ENCODE peak calls at places on chromosomes 4 and X, in ten cellular contexts. J is Panc1, Q is endodermal cell, D is pancreas, Y is foreskin fibroblast, A is fibroblast of lung, P is ovary, M is kidney, R is hepatocyte, H is GM23248. X is an unnamed sample.

GRCh38 chrX:101190736-101191135 is 28.9 kb upstream of the DRP2 start:
- DNase-seq in J (no peak), Q (no peak), D (no peak), Y (no peak), A (peak), P (no peak), M (no peak), R (no peak), H (no peak), X (no peak)

GRCh38 chrX:150438165-150438564 is 75.0 kb downstream of the MAMLD1 start:
- DNase-seq in J (no peak), Q (no peak), D (no peak), Y (no peak), A (no peak), P (no peak), M (no peak), R (no peak), H (peak), X (no peak)

GRCh38 chrX:133810925-133811324 is 174.5 kb downstream of the GPC3 start:
- DNase-seq in J (no peak), Q (no peak), D (no peak), Y (no peak), A (no peak), P (no peak), M (no peak), R (no peak), H (no peak), X (no peak)

GRCh38 chr4:11436084-11436483 is 7.4 kb upstream of the HS3ST1 start:
- DNase-seq in J (no peak), Q (no peak), D (no peak), Y (no peak), A (no peak), P (no peak), M (no peak), R (no peak), H (no peak), X (no peak)

GRCh38 chr4:139416073-139416673 is 37.7 kb upstream of the RAB33B start:
- DNase-seq in J (no peak), Q (no peak), D (no peak), Y (peak), A (peak), P (no peak), M (no peak), R (peak), H (peak), X (no peak)

GRCh38 chrX:106963111-106963510 is 36.9 kb downstream of the MORC4 start:
- DNase-seq in J (no peak), Q (no peak), D (no peak), Y (no peak), A (no peak), P (no peak), M (no peak), R (no peak), H (no peak), X (no peak)

GRCh38 chr4:177974461-177974860 is 532.2 kb upstream of the AGA start:
- DNase-seq in J (no peak), Q (no peak), D (no peak), Y (no peak), A (peak), P (no peak), M (no peak), R (no peak), H (no peak), X (no peak)

GRCh38 chr4:128686810-128687209 is 122.7 kb upstream of the JADE1 start:
- DNase-seq in J (no peak), Q (no peak), D (no peak), Y (no peak), A (no peak), P (no peak), M (no peak), R (no peak), H (no peak), X (no peak)

GRCh38 chr4:152784490-152785195 is 4.9 kb downstream of the ARFIP1 start:
- DNase-seq in J (no peak), Q (peak), D (no peak), Y (peak), A (peak), P (no peak), M (no peak), R (peak), H (peak), X (no peak)

GRCh38 chrX:116972362-116972761 is 509.6 kb upstream of the CT83 start:
- DNase-seq in J (no peak), Q (no peak), D (no peak), Y (no peak), A (no peak), P (no peak), M (no peak), R (no peak), H (no peak), X (no peak)

GRCh38 chr4:6172093-6172926 is 28.0 kb downstream of the JAKMIP1 start:
- DNase-seq in J (no peak), Q (no peak), D (peak), Y (no peak), A (no peak), P (no peak), M (no peak), R (no peak), H (no peak), X (no peak)

GRCh38 chrX:115233497-115234219 is at the start of gene LRCH2:
- DNase-seq in J (no peak), Q (peak), D (peak), Y (peak), A (peak), P (peak), M (peak), R (peak), H (peak), X (peak)

GRCh38 chr4:97912151-97912550 is 231.1 kb downstream of the STPG2 start:
- DNase-seq in J (no peak), Q (no peak), D (no peak), Y (no peak), A (no peak), P (no peak), M (no peak), R (peak), H (no peak), X (no peak)

GRCh38 chr4:77695769-77696168 is 90.1 kb downstream of the CXCL13 start:
- DNase-seq in J (peak), Q (no peak), D (no peak), Y (peak), A (peak), P (no peak), M (no peak), R (peak), H (peak), X (no peak)

GRCh38 chr4:77699731-77700210 is 94.2 kb downstream of the CXCL13 start:
- DNase-seq in J (no peak), Q (peak), D (no peak), Y (peak), A (peak), P (no peak), M (no peak), R (peak), H (peak), X (no peak)

GRCh38 chr4:77701111-77701510 is 95.5 kb downstream of the CXCL13 start:
- DNase-seq in J (no peak), Q (no peak), D (no peak), Y (no peak), A (no peak), P (no peak), M (no peak), R (no peak), H (no peak), X (no peak)

GRCh38 chr4:77692847-77693432 is 87.3 kb downstream of the CXCL13 start:
- DNase-seq in J (no peak), Q (no peak), D (no peak), Y (no peak), A (no peak), P (no peak), M (no peak), R (no peak), H (no peak), X (no peak)

DNA sequence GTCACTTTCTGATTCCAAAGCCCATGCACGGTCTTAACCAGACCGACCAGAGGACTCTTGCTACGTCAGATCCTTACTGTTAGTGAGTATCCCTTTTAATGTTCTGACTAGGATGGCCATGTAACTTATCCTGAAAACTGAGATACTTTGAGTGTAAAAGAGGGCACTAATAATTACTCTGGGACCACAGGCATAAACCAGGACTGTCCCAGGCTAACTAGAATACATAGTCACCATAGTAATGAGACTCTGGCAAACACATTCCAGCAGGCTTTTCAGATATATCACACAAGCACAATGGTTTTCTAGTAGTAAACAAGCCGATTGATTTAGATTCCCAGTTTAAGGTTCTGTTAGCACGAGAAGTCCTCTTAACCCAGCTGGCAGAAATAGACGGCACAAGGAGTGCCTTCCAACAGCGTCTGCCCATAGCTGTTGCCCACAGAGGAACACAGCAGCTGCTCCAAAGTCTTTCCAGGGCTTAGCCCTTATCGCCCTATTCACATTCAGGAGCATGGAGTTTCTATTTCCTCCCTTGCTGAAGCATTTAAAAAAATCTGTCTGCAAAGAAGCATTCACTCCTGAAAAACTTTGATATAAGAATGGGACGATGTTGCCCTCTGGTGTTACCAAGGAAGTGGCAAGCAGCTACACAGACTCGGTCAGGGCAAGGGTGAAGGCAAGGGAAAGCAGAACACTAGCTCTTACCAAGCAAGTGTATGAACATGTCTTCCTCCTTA is 92.4 kb downstream of the CXCL13 start:
- DNase-seq in J (peak), Q (peak), D (no peak), Y (peak), A (peak), P (no peak), M (peak), R (peak), H (peak), X (no peak)
- H3K4me3 ChIP-seq in J (no peak), Q (no peak), D (no peak), Y (no peak), A (no peak), P (no peak), M (no peak), R (no peak), H (peak), X (no peak)

GRCh38 chr4:78644744-78645330 is 93.3 kb downstream of the ANXA3 start:
- DNase-seq in J (peak), Q (peak), D (no peak), Y (peak), A (peak), P (peak), M (no peak), R (peak), H (peak), X (peak)
- H3K4me3 ChIP-seq in J (no peak), Q (no peak), D (no peak), Y (no peak), A (no peak), P (no peak), M (no peak), R (no peak), H (peak), X (no peak)

GRCh38 chr4:37002625-37003024 is 241.9 kb upstream of the NWD2 start:
- DNase-seq in J (no peak), Q (no peak), D (no peak), Y (no peak), A (no peak), P (no peak), M (no peak), R (no peak), H (no peak), X (no peak)
- H3K4me3 ChIP-seq in J (no peak), Q (no peak), D (no peak), Y (no peak), A (no peak), P (no peak), M (no peak), R (no peak), H (no peak), X (no peak)

GRCh38 chr4:95546236-95546635 is 2.5 kb downstream of the UNC5C start:
- DNase-seq in J (no peak), Q (no peak), D (no peak), Y (no peak), A (no peak), P (no peak), M (no peak), R (no peak), H (no peak), X (no peak)
- H3K4me3 ChIP-seq in J (peak), Q (peak), D (no peak), Y (no peak), A (peak), P (no peak), M (no peak), R (peak), H (no peak), X (peak)

GRCh38 chrX:13664026-13664425 is 11.1 kb downstream of the TCEANC start:
- DNase-seq in J (no peak), Q (no peak), D (no peak), Y (no peak), A (no peak), P (no peak), M (no peak), R (no peak), H (no peak), X (no peak)

GRCh38 chrX:13662537-13662841 is 9.5 kb downstream of the TCEANC start:
- DNase-seq in J (no peak), Q (no peak), D (no peak), Y (peak), A (peak), P (no peak), M (no peak), R (peak), H (peak), X (no peak)

GRCh38 chrX:13659057-13659456 is 6.1 kb downstream of the TCEANC start:
- DNase-seq in J (no peak), Q (no peak), D (no peak), Y (peak), A (peak), P (no peak), M (no peak), R (no peak), H (peak), X (no peak)

GRCh38 chrX:13661735-13662536 is 9.0 kb downstream of the TCEANC start:
- DNase-seq in J (no peak), Q (no peak), D (no peak), Y (no peak), A (no peak), P (no peak), M (no peak), R (no peak), H (peak), X (no peak)

GRCh38 chrX:13658602-13659001 is 5.7 kb downstream of the TCEANC start:
- DNase-seq in J (no peak), Q (no peak), D (no peak), Y (no peak), A (peak), P (no peak), M (no peak), R (peak), H (peak), X (no peak)
- H3K4me3 ChIP-seq in J (no peak), Q (no peak), D (no peak), Y (no peak), A (no peak), P (no peak), M (no peak), R (no peak), H (peak), X (no peak)

GRCh38 chrX:129773649-129774458 is 5.9 kb upstream of the SASH3 start:
- DNase-seq in J (no peak), Q (no peak), D (no peak), Y (no peak), A (no peak), P (no peak), M (peak), R (peak), H (no peak), X (no peak)
- H3K4me3 ChIP-seq in J (no peak), Q (no peak), D (no peak), Y (no peak), A (no peak), P (no peak), M (no peak), R (no peak), H (no peak), X (no peak)

GRCh38 chr4:8009710-8010534 is 70.3 kb upstream of the AFAP1 start:
- DNase-seq in J (no peak), Q (no peak), D (no peak), Y (no peak), A (no peak), P (no peak), M (no peak), R (no peak), H (no peak), X (no peak)
- H3K4me3 ChIP-seq in J (no peak), Q (no peak), D (no peak), Y (no peak), A (no peak), P (no peak), M (no peak), R (no peak), H (no peak), X (no peak)

X was measured in left lung.